ENCODE peak calls at places on chromosome 7, in four cellular contexts. One of them, this sample, is unnamed.

GRCh38 chr7:158097511-158098124 is 490.0 kb downstream of the PTPRN2 start:
- DNase-seq in spleen: peak
- DNase-seq in breast epithelium: no peak
- DNase-seq in K562: no peak
- DNase-seq in this sample: no peak

GRCh38 chr7:105269397-105269796 is 119.3 kb downstream of the SRPK2 start:
- DNase-seq in spleen: no peak
- DNase-seq in breast epithelium: no peak
- DNase-seq in K562: no peak
- DNase-seq in this sample: no peak

GRCh38 chr7:36967387-36967786 is 243.1 kb upstream of the AOAH start:
- DNase-seq in spleen: no peak
- DNase-seq in breast epithelium: peak
- DNase-seq in K562: peak
- DNase-seq in this sample: peak

GRCh38 chr7:127226685-127227374 is 25.9 kb downstream of the GRM8 start:
- DNase-seq in spleen: no peak
- DNase-seq in breast epithelium: no peak
- DNase-seq in K562: no peak
- DNase-seq in this sample: no peak

GRCh38 chr7:892648-893593 is 16.6 kb downstream of the GET4 start:
- DNase-seq in spleen: peak
- DNase-seq in breast epithelium: no peak
- DNase-seq in K562: no peak
- DNase-seq in this sample: no peak

GRCh38 chr7:132207782-132208181 is 368.5 kb downstream of the PLXNA4 start:
- DNase-seq in spleen: no peak
- DNase-seq in breast epithelium: no peak
- DNase-seq in K562: no peak
- DNase-seq in this sample: no peak

GRCh38 chr7:43502941-43503340 is 80.0 kb upstream of the STK17A start:
- DNase-seq in spleen: no peak
- DNase-seq in breast epithelium: no peak
- DNase-seq in K562: no peak
- DNase-seq in this sample: no peak

GRCh38 chr7:26449175-26450165 is 157.8 kb downstream of the SNX10 start:
- DNase-seq in spleen: no peak
- DNase-seq in breast epithelium: no peak
- DNase-seq in K562: no peak
- DNase-seq in this sample: peak

GRCh38 chr7:22676385-22676784 is 50.6 kb upstream of the IL6 start:
- DNase-seq in spleen: no peak
- DNase-seq in breast epithelium: no peak
- DNase-seq in K562: no peak
- DNase-seq in this sample: no peak

GRCh38 chr7:80795174-80795573 is 123.7 kb downstream of the SEMA3C start:
- DNase-seq in spleen: no peak
- DNase-seq in breast epithelium: no peak
- DNase-seq in K562: no peak
- DNase-seq in this sample: no peak

GRCh38 chr7:158689500-158689899 is 15.1 kb downstream of the NCAPG2 start:
- DNase-seq in spleen: no peak
- DNase-seq in breast epithelium: no peak
- DNase-seq in K562: no peak
- DNase-seq in this sample: no peak

GRCh38 chr7:12550956-12551355 is 19.6 kb upstream of the SCIN start:
- DNase-seq in spleen: no peak
- DNase-seq in breast epithelium: no peak
- DNase-seq in K562: no peak
- DNase-seq in this sample: no peak

GRCh38 chr7:47435889-47436312 is 146.0 kb downstream of the TNS3 start:
- DNase-seq in spleen: no peak
- DNase-seq in breast epithelium: peak
- DNase-seq in K562: peak
- DNase-seq in this sample: peak

GRCh38 chr7:29500719-29501118 is 62.9 kb upstream of the PRR15 start:
- DNase-seq in spleen: no peak
- DNase-seq in breast epithelium: no peak
- DNase-seq in K562: no peak
- DNase-seq in this sample: no peak

GRCh38 chr7:43701929-43702328 is 27.4 kb downstream of the COA1 start:
- DNase-seq in spleen: no peak
- DNase-seq in breast epithelium: no peak
- DNase-seq in K562: no peak
- DNase-seq in this sample: no peak

GRCh38 chr7:158026636-158027265 is 560.9 kb downstream of the PTPRN2 start:
- DNase-seq in spleen: peak
- DNase-seq in breast epithelium: no peak
- DNase-seq in K562: no peak
- DNase-seq in this sample: no peak

GRCh38 chr7:142711196-142711595 is 38.1 kb upstream of the PRSS1 start:
- DNase-seq in spleen: no peak
- DNase-seq in breast epithelium: no peak
- DNase-seq in K562: no peak
- DNase-seq in this sample: no peak

GRCh38 chr7:46658281-46658680 is 737.2 kb upstream of the IGFBP3 start:
- DNase-seq in spleen: no peak
- DNase-seq in breast epithelium: no peak
- DNase-seq in K562: no peak
- DNase-seq in this sample: no peak

GRCh38 chr7:47478017-47478344 is 103.9 kb downstream of the TNS3 start:
- DNase-seq in spleen: no peak
- DNase-seq in breast epithelium: no peak
- DNase-seq in K562: no peak
- DNase-seq in this sample: no peak

GRCh38 chr7:20220824-20221547 is 3.8 kb upstream of the MACC1 start:
- DNase-seq in spleen: no peak
- DNase-seq in breast epithelium: no peak
- DNase-seq in K562: no peak
- DNase-seq in this sample: no peak

GRCh38 chr7:44750921-44751571 is 2.4 kb downstream of the ZMIZ2 start:
- DNase-seq in spleen: peak
- DNase-seq in breast epithelium: no peak
- DNase-seq in K562: peak
- DNase-seq in this sample: no peak

GRCh38 chr7:90274161-90274560 is 29.2 kb downstream of the CFAP69 start:
- DNase-seq in spleen: no peak
- DNase-seq in breast epithelium: no peak
- DNase-seq in K562: no peak
- DNase-seq in this sample: no peak

GRCh38 chr7:139071683-139072082 is 35.8 kb upstream of the ZC3HAV1L start:
- DNase-seq in spleen: no peak
- DNase-seq in breast epithelium: no peak
- DNase-seq in K562: no peak
- DNase-seq in this sample: no peak

GRCh38 chr7:139065323-139065722 is 29.5 kb upstream of the ZC3HAV1L start:
- DNase-seq in spleen: no peak
- DNase-seq in breast epithelium: no peak
- DNase-seq in K562: no peak
- DNase-seq in this sample: no peak

GRCh38 chr7:139066315-139066714 is 30.5 kb upstream of the ZC3HAV1L start:
- DNase-seq in spleen: no peak
- DNase-seq in breast epithelium: no peak
- DNase-seq in K562: no peak
- DNase-seq in this sample: no peak

GRCh38 chr7:139068543-139069399 is 32.9 kb upstream of the ZC3HAV1L start:
- DNase-seq in spleen: no peak
- DNase-seq in breast epithelium: no peak
- DNase-seq in K562: no peak
- DNase-seq in this sample: no peak
- TF ChIP-seq POLR2A in spleen: no peak
- TF ChIP-seq POLR2A in breast epithelium: no peak
- TF ChIP-seq POLR2A in K562: no peak
- TF ChIP-seq POLR2A in this sample: no peak

GRCh38 chr7:32490127-32490796 is at the start of gene LSM5:
- DNase-seq in spleen: peak
- DNase-seq in breast epithelium: peak
- DNase-seq in K562: peak
- DNase-seq in this sample: peak
- TF ChIP-seq POLR2A in spleen: no peak
- TF ChIP-seq POLR2A in breast epithelium: no peak
- TF ChIP-seq POLR2A in K562: peak
- TF ChIP-seq POLR2A in this sample: peak

GRCh38 chr7:73522081-73522818 is at the start of gene BAZ1B:
- DNase-seq in spleen: peak
- DNase-seq in breast epithelium: peak
- DNase-seq in K562: peak
- DNase-seq in this sample: peak
- TF ChIP-seq POLR2A in spleen: peak
- TF ChIP-seq POLR2A in breast epithelium: no peak
- TF ChIP-seq POLR2A in K562: peak
- TF ChIP-seq POLR2A in this sample: peak

GRCh38 chr7:151518105-151518780 is 1.5 kb downstream of the RHEB start:
- DNase-seq in spleen: peak
- DNase-seq in breast epithelium: peak
- DNase-seq in K562: peak
- DNase-seq in this sample: peak
- TF ChIP-seq POLR2A in spleen: no peak
- TF ChIP-seq POLR2A in breast epithelium: no peak
- TF ChIP-seq POLR2A in K562: no peak
- TF ChIP-seq POLR2A in this sample: peak

This sample was measured in H54.